ENCODE peak calls at places on chromosomes 13 and 19, in ten cellular contexts. M is endodermal cell, F is esophagus squamous epithelium, P is ascending aorta, Y is GM23248, Z is endothelial cell of umbilical vein, I is transverse colon, J is cardiac muscle cell, C is gastrocnemius medialis, X is upper lobe of right lung. U is an unnamed sample.

GRCh38 chr13:101417501-101417900 is 1.2 kb upstream of the NALCN start:
- DNase-seq in M (no peak), F (no peak), P (no peak), Y (no peak), Z (no peak), I (no peak), J (no peak), C (no peak), X (no peak), U (no peak)

GRCh38 chr19:38669532-38669931 is 22.1 kb downstream of the ACTN4 start:
- DNase-seq in M (no peak), F (no peak), P (no peak), Y (no peak), Z (no peak), I (no peak), J (no peak), C (no peak), X (no peak), U (no peak)

GRCh38 chr13:70189981-70190380 is 81.7 kb upstream of the KLHL1 start:
- DNase-seq in M (no peak), F (no peak), P (no peak), Y (no peak), Z (no peak), I (no peak), J (no peak), C (no peak), X (no peak), U (no peak)

GRCh38 chr13:75715598-75716523 is 79.7 kb downstream of the LMO7 start:
- DNase-seq in M (no peak), F (no peak), P (no peak), Y (no peak), Z (peak; percentile 37), I (no peak), J (no peak), C (no peak), X (no peak), U (no peak)

GRCh38 chr19:430701-431100 is 21.8 kb upstream of the C2CD4C start:
- DNase-seq in M (no peak), F (no peak), P (no peak), Y (no peak), Z (no peak), I (no peak), J (no peak), C (no peak), X (no peak), U (no peak)

GRCh38 chr13:52348081-52348480 is 57.9 kb downstream of the THSD1 start:
- DNase-seq in M (no peak), F (no peak), P (no peak), Y (peak; percentile 88), Z (peak; percentile 55), I (no peak), J (no peak), C (no peak), X (no peak), U (peak; percentile 16)

GRCh38 chr19:12833418-12833746 is 997 bp downstream of the RTBDN start:
- DNase-seq in M (no peak), F (no peak), P (no peak), Y (no peak), Z (no peak), I (no peak), J (no peak), C (no peak), X (no peak), U (no peak)

GRCh38 chr19:47253467-47253881 is 2.9 kb upstream of the CCDC9 start:
- DNase-seq in M (no peak), F (no peak), P (no peak), Y (peak; percentile 91), Z (no peak), I (no peak), J (no peak), C (no peak), X (no peak), U (no peak)

GRCh38 chr13:30000373-30000770 is 150.0 kb upstream of the UBL3 start:
- DNase-seq in M (no peak), F (no peak), P (no peak), Y (no peak), Z (no peak), I (no peak), J (no peak), C (no peak), X (no peak), U (no peak)

GRCh38 chr19:11421607-11422098 is 2.5 kb upstream of the RGL3 start:
- DNase-seq in M (peak; percentile 98), F (no peak), P (no peak), Y (peak; percentile 32), Z (no peak), I (peak; percentile 63), J (peak; percentile 31), C (no peak), X (peak; percentile 81), U (peak; percentile 72)

GRCh38 chr13:109844396-109844795 is 58.0 kb upstream of the IRS2 start:
- DNase-seq in M (no peak), F (no peak), P (no peak), Y (peak; percentile 52), Z (no peak), I (no peak), J (peak; percentile 8), C (no peak), X (no peak), U (no peak)

GRCh38 chr19:46616631-46617322 is 8.1 kb downstream of the PTGIR start:
- DNase-seq in M (peak; percentile 92), F (no peak), P (no peak), Y (peak; percentile 76), Z (peak; percentile 73), I (peak; percentile 69), J (peak; percentile 81), C (no peak), X (peak; percentile 82), U (no peak)

GRCh38 chr13:20400774-20401173 is 124.9 kb downstream of the CRYL1 start:
- DNase-seq in M (no peak), F (no peak), P (peak; percentile 24), Y (peak; percentile 85), Z (no peak), I (no peak), J (no peak), C (no peak), X (no peak), U (no peak)

GRCh38 chr19:18948075-18948975 is 7.3 kb upstream of the HOMER3 start:
- DNase-seq in M (no peak), F (no peak), P (no peak), Y (no peak), Z (no peak), I (no peak), J (no peak), C (no peak), X (no peak), U (no peak)

GRCh38 chr19:35545855-35546381 is 492 bp downstream of the TMEM147 start:
- DNase-seq in M (no peak), F (no peak), P (peak; percentile 78), Y (peak; percentile 64), Z (no peak), I (peak; percentile 60), J (no peak), C (no peak), X (peak; percentile 76), U (peak; percentile 34)

GRCh38 chr19:2700660-2701360 is 1.7 kb downstream of the GNG7 start:
- DNase-seq in M (no peak), F (no peak), P (no peak), Y (no peak), Z (no peak), I (no peak), J (no peak), C (no peak), X (no peak), U (no peak)

GRCh38 chr13:51683537-51684050 is 99.3 kb downstream of the WDFY2 start:
- DNase-seq in M (peak; percentile 61), F (no peak), P (no peak), Y (no peak), Z (no peak), I (no peak), J (no peak), C (no peak), X (no peak), U (no peak)

DNA sequence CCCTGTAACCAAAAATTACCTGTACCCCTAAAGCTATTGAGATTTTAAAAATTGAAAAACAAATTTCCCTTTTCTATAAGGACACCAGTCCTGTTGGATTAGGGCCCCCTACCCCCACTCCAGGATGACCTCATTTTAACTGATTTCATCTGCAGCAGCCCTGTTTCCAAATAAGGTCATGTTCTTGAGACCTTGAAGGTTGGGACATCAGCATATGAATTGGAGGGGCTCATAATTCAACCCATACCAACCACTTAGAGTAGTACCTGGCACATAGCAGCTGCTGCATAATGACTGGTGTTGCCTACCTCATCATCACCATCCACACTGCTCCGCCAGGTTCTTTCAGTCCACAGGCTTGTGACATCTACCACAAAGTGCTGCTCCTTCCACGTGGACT is 17.6 kb downstream of the ZNF71 start:
- DNase-seq in M (no peak), F (no peak), P (no peak), Y (no peak), Z (no peak), I (no peak), J (no peak), C (no peak), X (no peak), U (no peak)
- H3K9me3 ChIP-seq in M (peaks cover 86% of the 10 kb centered on the region), F (no peaks in the 10 kb centered on the region), P (peaks cover 71% of the 10 kb centered on the region), Y (no peaks in the 10 kb centered on the region), Z (no peaks in the 10 kb centered on the region), I (peaks cover 47% of the 10 kb centered on the region), J (no peaks in the 10 kb centered on the region), C (peaks cover 16% of the 10 kb centered on the region), X (peaks cover 39% of the 10 kb centered on the region), U (peaks cover 11% of the 10 kb centered on the region)

GRCh38 chr19:1445185-1445931 is 4.6 kb upstream of the APC2 start:
- DNase-seq in M (peak; percentile 92), F (no peak), P (peak; percentile 76), Y (peak; percentile 80), Z (peak; percentile 52), I (peak; percentile 80), J (peak; percentile 78), C (peak; percentile 43), X (peak; percentile 89), U (peak; percentile 75)
- H3K27me3 ChIP-seq in M (peaks cover 42% of the 10 kb centered on the region), F (peaks cover 33% of the 10 kb centered on the region), P (peaks cover 33% of the 10 kb centered on the region), Y (peaks cover 17% of the 10 kb centered on the region), Z (peaks cover 33% of the 10 kb centered on the region), I (peaks cover 52% of the 10 kb centered on the region), J (peaks cover 51% of the 10 kb centered on the region), C (peaks cover 46% of the 10 kb centered on the region), X (peaks cover 52% of the 10 kb centered on the region), U (peaks cover 53% of the 10 kb centered on the region)

GRCh38 chr13:77574076-77574475 is 38.6 kb downstream of the SCEL start:
- DNase-seq in M (no peak), F (no peak), P (no peak), Y (no peak), Z (no peak), I (no peak), J (no peak), C (no peak), X (no peak), U (no peak)
- H3K9me3 ChIP-seq in M (no peaks in the 10 kb centered on the region), F (no peaks in the 10 kb centered on the region), P (no peaks in the 10 kb centered on the region), Y (no peaks in the 10 kb centered on the region), Z (no peaks in the 10 kb centered on the region), I (no peaks in the 10 kb centered on the region), J (no peaks in the 10 kb centered on the region), C (no peaks in the 10 kb centered on the region), X (no peaks in the 10 kb centered on the region), U (no peaks in the 10 kb centered on the region)

DNA sequence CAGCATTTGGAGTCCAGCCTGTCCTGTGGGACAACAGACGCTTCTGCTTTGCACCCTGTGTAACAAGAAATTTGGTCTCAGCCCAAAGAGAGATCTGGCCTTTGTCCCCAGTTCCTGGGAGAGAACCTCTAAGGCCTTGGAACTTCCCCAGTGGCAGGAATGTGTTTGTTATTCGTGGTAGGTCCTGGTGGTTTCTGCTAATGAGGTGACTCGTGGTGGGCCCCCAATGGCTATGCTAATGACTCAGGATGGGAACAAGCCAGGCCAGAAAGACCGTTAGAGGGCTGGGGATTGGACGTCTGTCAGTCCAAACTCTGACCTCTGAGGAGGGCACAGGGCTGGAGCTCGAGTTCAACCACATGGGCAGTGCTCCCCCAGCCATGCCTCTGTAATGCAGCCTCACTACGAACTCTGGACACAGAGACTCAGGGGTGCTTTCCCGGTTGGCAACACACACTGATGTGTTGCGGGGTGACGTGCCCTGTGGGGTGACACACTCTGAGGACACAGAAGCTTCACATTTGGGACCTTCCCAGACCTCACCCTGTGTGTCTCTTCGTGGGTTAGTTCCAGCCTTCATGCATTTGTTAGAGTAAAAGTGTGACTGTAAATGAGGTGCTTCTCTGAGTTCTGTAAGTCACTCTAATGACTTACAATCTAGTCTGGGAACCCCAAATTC is 38.9 kb downstream of the TEX29 start:
- DNase-seq in M (peak; percentile 87), F (no peak), P (no peak), Y (peak; percentile 34), Z (no peak), I (no peak), J (no peak), C (no peak), X (no peak), U (no peak)
- H3K27me3 ChIP-seq in M (no peaks in the 10 kb centered on the region), F (no peaks in the 10 kb centered on the region), P (no peaks in the 10 kb centered on the region), Y (peaks cover 45% of the 10 kb centered on the region), Z (no peaks in the 10 kb centered on the region), I (peaks cover 6% of the 10 kb centered on the region), J (no peaks in the 10 kb centered on the region), C (no peaks in the 10 kb centered on the region), X (peaks cover 8% of the 10 kb centered on the region), U (peaks cover 4% of the 10 kb centered on the region)